ENCODE peak calls at places on chromosome 18, in seven cellular contexts. D is IMR-90, R is mesenchymal stem cell, T is H9, C is neuronal stem cell, Z is trophoblast cell, H is H1. O is an unnamed sample.

GRCh38 chr18:54702687-54703086 is 111.6 kb downstream of the DYNAP start:
- DNase-seq in D (peak), R (no peak), T (no peak), C (no peak), Z (no peak), H (no peak), O (no peak)

GRCh38 chr18:2532797-2533196 is 38.5 kb downstream of the METTL4 start:
- DNase-seq in D (no peak), R (no peak), T (no peak), C (no peak), Z (peak), H (no peak), O (no peak)

GRCh38 chr18:65704051-65704450 is 46.8 kb upstream of the CDH7 start:
- DNase-seq in D (no peak), R (no peak), T (no peak), C (no peak), Z (no peak), H (no peak), O (no peak)

GRCh38 chr18:6836331-6836730 is 106.8 kb downstream of the ARHGAP28 start:
- DNase-seq in D (peak), R (no peak), T (no peak), C (no peak), Z (peak), H (no peak), O (no peak)

GRCh38 chr18:38297910-38298309 is 732.3 kb upstream of the CELF4 start:
- DNase-seq in D (no peak), R (no peak), T (no peak), C (no peak), Z (no peak), H (no peak), O (no peak)

GRCh38 chr18:69569133-69569532 is 168.4 kb downstream of the DOK6 start:
- DNase-seq in D (no peak), R (no peak), T (no peak), C (no peak), Z (no peak), H (no peak), O (no peak)

GRCh38 chr18:45312727-45313126 is 302.5 kb upstream of the SLC14A2 start:
- DNase-seq in D (no peak), R (no peak), T (no peak), C (no peak), Z (no peak), H (no peak), O (no peak)

GRCh38 chr18:29616885-29617284 is 1425.7 kb downstream of the DSC3 start:
- DNase-seq in D (no peak), R (no peak), T (no peak), C (no peak), Z (no peak), H (no peak), O (peak)

GRCh38 chr18:27977009-27977408 is 199.9 kb downstream of the CDH2 start:
- DNase-seq in D (no peak), R (no peak), T (no peak), C (no peak), Z (no peak), H (no peak), O (no peak)

GRCh38 chr18:31129398-31130115 is 27.3 kb upstream of the DSC2 start:
- DNase-seq in D (no peak), R (no peak), T (no peak), C (no peak), Z (no peak), H (no peak), O (no peak)

GRCh38 chr18:22277758-22278157 is 108.4 kb downstream of the GATA6 start:
- DNase-seq in D (peak), R (no peak), T (no peak), C (no peak), Z (peak), H (no peak), O (no peak)

GRCh38 chr18:24514439-24514838 is 54.0 kb downstream of the HRH4 start:
- DNase-seq in D (peak), R (peak), T (peak), C (peak), Z (peak), H (peak), O (peak)

GRCh38 chr18:51193621-51194287 is 3.7 kb downstream of the MEX3C start:
- DNase-seq in D (peak), R (peak), T (no peak), C (no peak), Z (no peak), H (no peak), O (no peak)

GRCh38 chr18:31041346-31042067 is 1.0 kb downstream of the DSC3 start:
- DNase-seq in D (no peak), R (peak), T (peak), C (peak), Z (peak), H (no peak), O (peak)

GRCh38 chr18:26439537-26439936 is 108.8 kb downstream of the KCTD1 start:
- DNase-seq in D (no peak), R (no peak), T (peak), C (no peak), Z (no peak), H (no peak), O (no peak)

GRCh38 chr18:50654658-50655550 is 95.0 kb downstream of the MAPK4 start:
- DNase-seq in D (no peak), R (no peak), T (no peak), C (no peak), Z (no peak), H (no peak), O (no peak)

GRCh38 chr18:60987963-60988362 is 345.3 kb upstream of the CDH20 start:
- DNase-seq in D (peak), R (peak), T (no peak), C (no peak), Z (no peak), H (no peak), O (no peak)

GRCh38 chr18:56001576-56001975 is 413.6 kb upstream of the TCF4 start:
- DNase-seq in D (no peak), R (peak), T (no peak), C (no peak), Z (no peak), H (no peak), O (no peak)

GRCh38 chr18:3062798-3063563 is 50.0 kb upstream of the LPIN2 start:
- DNase-seq in D (peak), R (peak), T (peak), C (peak), Z (peak), H (no peak), O (peak)

GRCh38 chr18:36321636-36322407 is 24.3 kb downstream of the FHOD3 start:
- DNase-seq in D (peak), R (no peak), T (peak), C (no peak), Z (peak), H (no peak), O (no peak)

GRCh38 chr18:54787616-54788015 is 40.7 kb upstream of the RAB27B start:
- DNase-seq in D (peak), R (peak), T (no peak), C (no peak), Z (no peak), H (no peak), O (no peak)

GRCh38 chr18:20963027-20963426 is 148.6 kb downstream of the ROCK1 start:
- DNase-seq in D (no peak), R (no peak), T (no peak), C (no peak), Z (no peak), H (no peak), O (no peak)

GRCh38 chr18:3451166-3451988 is 1.4 kb downstream of the TGIF1 start:
- DNase-seq in D (peak), R (peak), T (peak), C (peak), Z (peak), H (no peak), O (peak)

GRCh38 chr18:3930126-3931012 is 480.4 kb downstream of the TGIF1 start:
- DNase-seq in D (no peak), R (no peak), T (no peak), C (no peak), Z (no peak), H (no peak), O (no peak)

GRCh38 chr18:70015127-70015526 is 67.5 kb upstream of the CD226 start:
- DNase-seq in D (no peak), R (no peak), T (no peak), C (no peak), Z (no peak), H (no peak), O (no peak)

DNA sequence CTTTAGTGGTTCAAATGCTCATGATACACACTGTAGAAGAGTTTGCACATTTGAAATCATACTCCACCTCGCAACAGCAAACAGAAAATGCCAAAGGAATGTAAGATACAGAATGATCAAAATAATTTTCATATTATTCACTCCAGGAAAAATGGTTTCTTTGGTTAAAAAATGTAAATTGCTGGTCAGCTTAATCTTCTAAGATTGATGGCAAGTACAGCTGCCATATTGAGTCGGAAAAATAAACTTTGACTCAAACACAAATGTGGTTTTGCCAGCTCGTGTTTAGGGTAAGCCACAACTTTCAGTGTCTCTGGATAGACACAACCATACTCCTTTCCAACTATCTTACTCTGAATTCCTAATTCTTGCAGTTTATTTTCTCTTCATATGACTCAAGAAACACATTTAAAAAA is 154.9 kb upstream of the SMIM21 start:
- DNase-seq in D (peak), R (no peak), T (no peak), C (no peak), Z (no peak), H (no peak), O (no peak)
- H4K8ac ChIP-seq in D (no peak), R (no peak), T (no peak), C (no peak), Z (no peak), H (no peak), O (no peak)

GRCh38 chr18:48376934-48377333 is 32.2 kb downstream of the ZBTB7C start:
- DNase-seq in D (no peak), R (no peak), T (no peak), C (no peak), Z (no peak), H (no peak), O (no peak)

GRCh38 chr18:48375150-48375790 is 33.9 kb downstream of the ZBTB7C start:
- DNase-seq in D (no peak), R (no peak), T (no peak), C (no peak), Z (no peak), H (no peak), O (no peak)

GRCh38 chr18:48371854-48372598 is 37.2 kb downstream of the ZBTB7C start:
- DNase-seq in D (no peak), R (no peak), T (no peak), C (no peak), Z (no peak), H (no peak), O (no peak)

GRCh38 chr18:48374423-48375149 is 34.6 kb downstream of the ZBTB7C start:
- DNase-seq in D (no peak), R (no peak), T (no peak), C (no peak), Z (peak), H (no peak), O (no peak)

GRCh38 chr18:48376406-48376805 is 32.8 kb downstream of the ZBTB7C start:
- DNase-seq in D (no peak), R (no peak), T (peak), C (peak), Z (no peak), H (no peak), O (peak)
- H4K8ac ChIP-seq in D (no peak), R (no peak), T (no peak), C (no peak), Z (no peak), H (no peak), O (no peak)

DNA sequence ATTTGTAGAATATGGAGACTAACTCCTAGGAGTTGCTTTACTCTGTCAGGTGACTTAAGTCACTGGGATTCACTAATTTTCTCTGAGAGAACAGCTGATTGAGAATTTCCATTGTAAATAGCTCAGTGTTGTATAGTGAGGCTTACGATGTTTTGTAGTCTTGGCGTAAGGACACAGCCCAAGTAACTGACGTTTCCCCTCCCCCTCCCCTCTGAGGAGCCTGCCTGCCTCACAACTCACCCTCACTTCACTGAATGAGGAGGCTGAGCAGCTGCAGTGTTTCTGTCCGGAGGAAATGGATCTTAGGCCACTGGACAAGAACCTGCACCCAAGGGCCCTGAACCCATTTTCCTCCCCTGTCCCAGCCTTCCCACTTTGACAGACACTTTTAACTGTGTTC is 264.6 kb downstream of the PHLPP1 start:
- DNase-seq in D (no peak), R (peak), T (no peak), C (no peak), Z (no peak), H (no peak), O (no peak)
- H4K8ac ChIP-seq in D (no peak), R (no peak), T (no peak), C (no peak), Z (no peak), H (no peak), O (no peak)

GRCh38 chr18:8517276-8517675 is 92.0 kb upstream of the RAB12 start:
- DNase-seq in D (no peak), R (no peak), T (no peak), C (no peak), Z (no peak), H (no peak), O (no peak)
- H4K8ac ChIP-seq in D (no peak), R (no peak), T (no peak), C (no peak), Z (no peak), H (no peak), O (no peak)

GRCh38 chr18:58661423-58661822 is 9.8 kb upstream of the MALT1 start:
- DNase-seq in D (peak), R (peak), T (no peak), C (no peak), Z (no peak), H (no peak), O (peak)

GRCh38 chr18:58660915-58661314 is 10.3 kb upstream of the MALT1 start:
- DNase-seq in D (no peak), R (no peak), T (no peak), C (no peak), Z (no peak), H (no peak), O (no peak)

GRCh38 chr18:58657494-58657893 is 13.8 kb upstream of the MALT1 start:
- DNase-seq in D (no peak), R (no peak), T (no peak), C (no peak), Z (no peak), H (no peak), O (no peak)

GRCh38 chr18:58662118-58662517 is 9.1 kb upstream of the MALT1 start:
- DNase-seq in D (no peak), R (no peak), T (no peak), C (no peak), Z (no peak), H (no peak), O (no peak)

GRCh38 chr18:58659691-58660090 is 11.6 kb upstream of the MALT1 start:
- DNase-seq in D (no peak), R (no peak), T (no peak), C (no peak), Z (no peak), H (no peak), O (no peak)
- H4K8ac ChIP-seq in D (no peak), R (no peak), T (no peak), C (no peak), Z (no peak), H (no peak), O (no peak)